ENCODE peak calls at places on chromosomes 3 and 15, in ten cellular contexts. One of them, this sample, is unnamed.

GRCh38 chr3:171936231-171936841 is 93.2 kb downstream of the TMEM212 start:
- DNase-seq in HTR-8/SVneo: no peak
- DNase-seq in hippocampal formation: no peak
- DNase-seq in EH: peak
- DNase-seq in activated CD8-positive, alpha-beta memory T cell treated with anti-CD3 and anti-CD28 coated beads for 48 hours: no peak
- DNase-seq in kidney glomerular epithelial cell: no peak
- DNase-seq in germinal center: no peak
- DNase-seq in stimulated activated CD8-positive, alpha-beta memory T cell treated with anti-CD3 and anti-CD28 coated beads, Interleukin-4, amount 100 ng/mL, for 1 hour: no peak
- DNase-seq in MV-4-11: peak
- DNase-seq in cardiac fibroblast: peak
- DNase-seq in this sample: no peak

GRCh38 chr15:74387988-74388955 is 20.8 kb upstream of the CYP11A1 start:
- DNase-seq in germinal center: no peak
- DNase-seq in hippocampal formation: no peak
- DNase-seq in cardiac fibroblast: no peak
- DNase-seq in kidney glomerular epithelial cell: peak
- DNase-seq in activated CD8-positive, alpha-beta memory T cell treated with anti-CD3 and anti-CD28 coated beads for 48 hours: no peak
- DNase-seq in EH: no peak
- DNase-seq in stimulated activated CD8-positive, alpha-beta memory T cell treated with anti-CD3 and anti-CD28 coated beads, Interleukin-4, amount 100 ng/mL, for 1 hour: no peak
- DNase-seq in HTR-8/SVneo: no peak
- DNase-seq in MV-4-11: no peak
- DNase-seq in this sample: no peak

GRCh38 chr3:102979682-102980378 is 545.0 kb downstream of the ZPLD1 start:
- DNase-seq in EH: peak
- DNase-seq in stimulated activated CD8-positive, alpha-beta memory T cell treated with anti-CD3 and anti-CD28 coated beads, Interleukin-4, amount 100 ng/mL, for 1 hour: no peak
- DNase-seq in germinal center: no peak
- DNase-seq in activated CD8-positive, alpha-beta memory T cell treated with anti-CD3 and anti-CD28 coated beads for 48 hours: no peak
- DNase-seq in HTR-8/SVneo: peak
- DNase-seq in MV-4-11: no peak
- DNase-seq in kidney glomerular epithelial cell: peak
- DNase-seq in hippocampal formation: no peak
- DNase-seq in cardiac fibroblast: peak
- DNase-seq in this sample: no peak

GRCh38 chr3:97917813-97918536 is 54.3 kb downstream of the RIOX2 start:
- DNase-seq in cardiac fibroblast: peak
- DNase-seq in HTR-8/SVneo: no peak
- DNase-seq in MV-4-11: no peak
- DNase-seq in germinal center: no peak
- DNase-seq in EH: peak
- DNase-seq in hippocampal formation: no peak
- DNase-seq in activated CD8-positive, alpha-beta memory T cell treated with anti-CD3 and anti-CD28 coated beads for 48 hours: no peak
- DNase-seq in kidney glomerular epithelial cell: no peak
- DNase-seq in stimulated activated CD8-positive, alpha-beta memory T cell treated with anti-CD3 and anti-CD28 coated beads, Interleukin-4, amount 100 ng/mL, for 1 hour: no peak
- DNase-seq in this sample: no peak

GRCh38 chr3:171679011-171679492 is 131.2 kb downstream of the PLD1 start:
- DNase-seq in kidney glomerular epithelial cell: no peak
- DNase-seq in HTR-8/SVneo: no peak
- DNase-seq in hippocampal formation: no peak
- DNase-seq in stimulated activated CD8-positive, alpha-beta memory T cell treated with anti-CD3 and anti-CD28 coated beads, Interleukin-4, amount 100 ng/mL, for 1 hour: no peak
- DNase-seq in EH: no peak
- DNase-seq in MV-4-11: no peak
- DNase-seq in germinal center: no peak
- DNase-seq in cardiac fibroblast: no peak
- DNase-seq in activated CD8-positive, alpha-beta memory T cell treated with anti-CD3 and anti-CD28 coated beads for 48 hours: no peak
- DNase-seq in this sample: no peak

GRCh38 chr3:30273304-30274072 is 332.9 kb upstream of the TGFBR2 start:
- DNase-seq in kidney glomerular epithelial cell: peak
- DNase-seq in cardiac fibroblast: peak
- DNase-seq in EH: peak
- DNase-seq in hippocampal formation: no peak
- DNase-seq in germinal center: no peak
- DNase-seq in activated CD8-positive, alpha-beta memory T cell treated with anti-CD3 and anti-CD28 coated beads for 48 hours: no peak
- DNase-seq in MV-4-11: no peak
- DNase-seq in HTR-8/SVneo: no peak
- DNase-seq in stimulated activated CD8-positive, alpha-beta memory T cell treated with anti-CD3 and anti-CD28 coated beads, Interleukin-4, amount 100 ng/mL, for 1 hour: no peak
- DNase-seq in this sample: no peak

GRCh38 chr15:71055461-71055860 is 59.8 kb upstream of the THSD4 start:
- DNase-seq in activated CD8-positive, alpha-beta memory T cell treated with anti-CD3 and anti-CD28 coated beads for 48 hours: no peak
- DNase-seq in germinal center: no peak
- DNase-seq in hippocampal formation: no peak
- DNase-seq in stimulated activated CD8-positive, alpha-beta memory T cell treated with anti-CD3 and anti-CD28 coated beads, Interleukin-4, amount 100 ng/mL, for 1 hour: no peak
- DNase-seq in kidney glomerular epithelial cell: no peak
- DNase-seq in MV-4-11: no peak
- DNase-seq in EH: peak
- DNase-seq in cardiac fibroblast: peak
- DNase-seq in HTR-8/SVneo: no peak
- DNase-seq in this sample: no peak

GRCh38 chr15:69482686-69483256 is 30.2 kb downstream of the RPLP1 start:
- DNase-seq in stimulated activated CD8-positive, alpha-beta memory T cell treated with anti-CD3 and anti-CD28 coated beads, Interleukin-4, amount 100 ng/mL, for 1 hour: no peak
- DNase-seq in MV-4-11: no peak
- DNase-seq in cardiac fibroblast: no peak
- DNase-seq in HTR-8/SVneo: no peak
- DNase-seq in germinal center: no peak
- DNase-seq in kidney glomerular epithelial cell: no peak
- DNase-seq in EH: no peak
- DNase-seq in hippocampal formation: no peak
- DNase-seq in activated CD8-positive, alpha-beta memory T cell treated with anti-CD3 and anti-CD28 coated beads for 48 hours: no peak
- DNase-seq in this sample: no peak

GRCh38 chr3:37806505-37807291 is 55.0 kb upstream of the CTDSPL start:
- DNase-seq in germinal center: no peak
- DNase-seq in EH: no peak
- DNase-seq in hippocampal formation: no peak
- DNase-seq in cardiac fibroblast: no peak
- DNase-seq in HTR-8/SVneo: no peak
- DNase-seq in kidney glomerular epithelial cell: no peak
- DNase-seq in stimulated activated CD8-positive, alpha-beta memory T cell treated with anti-CD3 and anti-CD28 coated beads, Interleukin-4, amount 100 ng/mL, for 1 hour: no peak
- DNase-seq in activated CD8-positive, alpha-beta memory T cell treated with anti-CD3 and anti-CD28 coated beads for 48 hours: no peak
- DNase-seq in MV-4-11: no peak
- DNase-seq in this sample: no peak

GRCh38 chr15:78640840-78641733 is at the start of gene CHRNB4:
- DNase-seq in kidney glomerular epithelial cell: no peak
- DNase-seq in hippocampal formation: no peak
- DNase-seq in EH: peak
- DNase-seq in HTR-8/SVneo: peak
- DNase-seq in cardiac fibroblast: peak
- DNase-seq in stimulated activated CD8-positive, alpha-beta memory T cell treated with anti-CD3 and anti-CD28 coated beads, Interleukin-4, amount 100 ng/mL, for 1 hour: no peak
- DNase-seq in activated CD8-positive, alpha-beta memory T cell treated with anti-CD3 and anti-CD28 coated beads for 48 hours: no peak
- DNase-seq in germinal center: peak
- DNase-seq in MV-4-11: no peak
- DNase-seq in this sample: no peak

GRCh38 chr3:24447836-24448235 is 46.8 kb downstream of the THRB start:
- DNase-seq in stimulated activated CD8-positive, alpha-beta memory T cell treated with anti-CD3 and anti-CD28 coated beads, Interleukin-4, amount 100 ng/mL, for 1 hour: no peak
- DNase-seq in activated CD8-positive, alpha-beta memory T cell treated with anti-CD3 and anti-CD28 coated beads for 48 hours: no peak
- DNase-seq in MV-4-11: no peak
- DNase-seq in HTR-8/SVneo: no peak
- DNase-seq in kidney glomerular epithelial cell: no peak
- DNase-seq in cardiac fibroblast: no peak
- DNase-seq in hippocampal formation: no peak
- DNase-seq in germinal center: no peak
- DNase-seq in EH: no peak
- DNase-seq in this sample: no peak

GRCh38 chr3:159451482-159451881 is 537.2 kb upstream of the IL12A start:
- DNase-seq in HTR-8/SVneo: no peak
- DNase-seq in MV-4-11: no peak
- DNase-seq in hippocampal formation: no peak
- DNase-seq in activated CD8-positive, alpha-beta memory T cell treated with anti-CD3 and anti-CD28 coated beads for 48 hours: no peak
- DNase-seq in germinal center: no peak
- DNase-seq in kidney glomerular epithelial cell: no peak
- DNase-seq in cardiac fibroblast: no peak
- DNase-seq in stimulated activated CD8-positive, alpha-beta memory T cell treated with anti-CD3 and anti-CD28 coated beads, Interleukin-4, amount 100 ng/mL, for 1 hour: no peak
- DNase-seq in EH: no peak
- DNase-seq in this sample: no peak

GRCh38 chr3:23877324-23877980 is 39.3 kb downstream of the NKIRAS1 start:
- DNase-seq in hippocampal formation: peak
- DNase-seq in germinal center: no peak
- DNase-seq in kidney glomerular epithelial cell: peak
- DNase-seq in HTR-8/SVneo: peak
- DNase-seq in cardiac fibroblast: peak
- DNase-seq in activated CD8-positive, alpha-beta memory T cell treated with anti-CD3 and anti-CD28 coated beads for 48 hours: no peak
- DNase-seq in EH: peak
- DNase-seq in stimulated activated CD8-positive, alpha-beta memory T cell treated with anti-CD3 and anti-CD28 coated beads, Interleukin-4, amount 100 ng/mL, for 1 hour: no peak
- DNase-seq in MV-4-11: peak
- DNase-seq in this sample: no peak

GRCh38 chr3:127790580-127791183 is 31.6 kb downstream of the MGLL start:
- DNase-seq in stimulated activated CD8-positive, alpha-beta memory T cell treated with anti-CD3 and anti-CD28 coated beads, Interleukin-4, amount 100 ng/mL, for 1 hour: no peak
- DNase-seq in MV-4-11: no peak
- DNase-seq in germinal center: no peak
- DNase-seq in EH: no peak
- DNase-seq in activated CD8-positive, alpha-beta memory T cell treated with anti-CD3 and anti-CD28 coated beads for 48 hours: no peak
- DNase-seq in hippocampal formation: no peak
- DNase-seq in cardiac fibroblast: no peak
- DNase-seq in HTR-8/SVneo: no peak
- DNase-seq in kidney glomerular epithelial cell: no peak
- DNase-seq in this sample: no peak

GRCh38 chr3:196942915-196943277 is 568 bp upstream of the NCBP2 start:
- DNase-seq in HTR-8/SVneo: peak
- DNase-seq in activated CD8-positive, alpha-beta memory T cell treated with anti-CD3 and anti-CD28 coated beads for 48 hours: no peak
- DNase-seq in hippocampal formation: no peak
- DNase-seq in stimulated activated CD8-positive, alpha-beta memory T cell treated with anti-CD3 and anti-CD28 coated beads, Interleukin-4, amount 100 ng/mL, for 1 hour: no peak
- DNase-seq in MV-4-11: no peak
- DNase-seq in kidney glomerular epithelial cell: peak
- DNase-seq in germinal center: no peak
- DNase-seq in cardiac fibroblast: peak
- DNase-seq in EH: peak
- DNase-seq in this sample: no peak

GRCh38 chr3:65436580-65436979 is 602.1 kb downstream of the MAGI1 start:
- DNase-seq in EH: peak
- DNase-seq in cardiac fibroblast: peak
- DNase-seq in HTR-8/SVneo: no peak
- DNase-seq in MV-4-11: no peak
- DNase-seq in hippocampal formation: no peak
- DNase-seq in stimulated activated CD8-positive, alpha-beta memory T cell treated with anti-CD3 and anti-CD28 coated beads, Interleukin-4, amount 100 ng/mL, for 1 hour: no peak
- DNase-seq in activated CD8-positive, alpha-beta memory T cell treated with anti-CD3 and anti-CD28 coated beads for 48 hours: no peak
- DNase-seq in germinal center: no peak
- DNase-seq in kidney glomerular epithelial cell: no peak
- DNase-seq in this sample: no peak

GRCh38 chr3:66809579-66809958 is 188.5 kb upstream of the KBTBD8 start:
- DNase-seq in cardiac fibroblast: no peak
- DNase-seq in hippocampal formation: no peak
- DNase-seq in stimulated activated CD8-positive, alpha-beta memory T cell treated with anti-CD3 and anti-CD28 coated beads, Interleukin-4, amount 100 ng/mL, for 1 hour: no peak
- DNase-seq in EH: no peak
- DNase-seq in MV-4-11: no peak
- DNase-seq in germinal center: peak
- DNase-seq in kidney glomerular epithelial cell: no peak
- DNase-seq in activated CD8-positive, alpha-beta memory T cell treated with anti-CD3 and anti-CD28 coated beads for 48 hours: no peak
- DNase-seq in HTR-8/SVneo: no peak
- DNase-seq in this sample: no peak